ENCODE peak calls at places on chromosomes 1 and 21, in seven cellular contexts. P is T-helper 2 cell; E is astrocyte; F is WTC11; B is tibial artery; T is activated CD4-positive, alpha-beta T cell treated with anti-CD3 and anti-CD28 coated beads for 48 hours; V is stimulated activated CD8-positive, alpha-beta memory T cell treated with anti-CD3 and anti-CD28 coated beads, Interleukin-15, amount 100 ng/mL, for 24 hours. M is an unnamed sample.

GRCh38 chr21:28699186-28699585 is 293.5 kb downstream of the LTN1 start:
- DNase-seq in P (no peak), E (no peak), F (no peak), B (no peak), T (no peak), V (no peak), M (no peak)

GRCh38 chr1:234139966-234140365 is 233.3 kb upstream of the COA6 start:
- DNase-seq in P (no peak), E (peak; percentile 97), F (no peak), B (no peak), T (no peak), V (no peak), M (no peak)

GRCh38 chr1:115426990-115427389 is 88.9 kb upstream of the NGF start:
- DNase-seq in P (no peak), E (no peak), F (no peak), B (no peak), T (no peak), V (no peak), M (no peak)

GRCh38 chr21:25956993-25957714 is 213.4 kb downstream of the APP start:
- DNase-seq in P (no peak), E (peak; percentile 77), F (no peak), B (no peak), T (no peak), V (no peak), M (no peak)

GRCh38 chr1:19003371-19004290 is 47.2 kb upstream of the IFFO2 start:
- DNase-seq in P (peak; percentile 75), E (peak; percentile 93), F (no peak), B (no peak), T (peak; percentile 43), V (no peak), M (no peak)

GRCh38 chr1:76113446-76113845 is 38.9 kb downstream of the ST6GALNAC3 start:
- DNase-seq in P (no peak), E (no peak), F (no peak), B (no peak), T (no peak), V (no peak), M (no peak)

GRCh38 chr1:96253281-96254035 is 468.1 kb upstream of the PTBP2 start:
- DNase-seq in P (no peak), E (no peak), F (no peak), B (no peak), T (no peak), V (no peak), M (no peak)

GRCh38 chr1:66143661-66144060 is 351.0 kb downstream of the PDE4B start:
- DNase-seq in P (peak; percentile 4), E (no peak), F (no peak), B (no peak), T (no peak), V (no peak), M (no peak)

GRCh38 chr1:116075981-116076380 is 35.2 kb upstream of the MAB21L3 start:
- DNase-seq in P (no peak), E (no peak), F (no peak), B (no peak), T (no peak), V (no peak), M (no peak)

GRCh38 chr21:28632718-28633408 is 359.8 kb downstream of the LTN1 start:
- DNase-seq in P (no peak), E (peak; percentile 72), F (no peak), B (no peak), T (no peak), V (no peak), M (no peak)

GRCh38 chr1:237751090-237751489 is 139.6 kb downstream of the ZP4 start:
- DNase-seq in P (no peak), E (no peak), F (no peak), B (no peak), T (no peak), V (no peak), M (no peak)

GRCh38 chr1:92956254-92956653 is 5.0 kb downstream of the DIPK1A start:
- DNase-seq in P (no peak), E (no peak), F (no peak), B (no peak), T (no peak), V (no peak), M (no peak)